ENCODE peak calls at places on chromosomes 1 and 21, in six cellular contexts. One of them, this sample, is unnamed.

GRCh38 chr1:77876884-77877283 is 11.5 kb upstream of the NEXN start:
- ATAC-seq in left lobe of liver: no peak
- ATAC-seq in Right ventricle myocardium superior: no peak
- ATAC-seq in SK-N-SH treated with all-trans-retinoic acid at 6 μM for 48 hours: no peak
- ATAC-seq in gastroesophageal sphincter: no peak
- ATAC-seq in stimulated activated naive CD8-positive, alpha-beta T cell treated with anti-CD3 and anti-CD28 coated beads, Interleukin-15, Interleukin-2, amounts not matched to agents 100 U/mL and 50 U/mL, for 24 hours: no peak
- ATAC-seq in this sample: no peak

GRCh38 chr1:97989094-97989680 is 68.4 kb upstream of the DPYD start:
- ATAC-seq in gastroesophageal sphincter: no peak
- ATAC-seq in stimulated activated naive CD8-positive, alpha-beta T cell treated with anti-CD3 and anti-CD28 coated beads, Interleukin-15, Interleukin-2, amounts not matched to agents 100 U/mL and 50 U/mL, for 24 hours: no peak
- ATAC-seq in left lobe of liver: no peak
- ATAC-seq in Right ventricle myocardium superior: no peak
- ATAC-seq in SK-N-SH treated with all-trans-retinoic acid at 6 μM for 48 hours: peak
- ATAC-seq in this sample: no peak

GRCh38 chr1:246008256-246008901 is 498.7 kb downstream of the SMYD3 start:
- ATAC-seq in stimulated activated naive CD8-positive, alpha-beta T cell treated with anti-CD3 and anti-CD28 coated beads, Interleukin-15, Interleukin-2, amounts not matched to agents 100 U/mL and 50 U/mL, for 24 hours: no peak
- ATAC-seq in gastroesophageal sphincter: no peak
- ATAC-seq in Right ventricle myocardium superior: no peak
- ATAC-seq in SK-N-SH treated with all-trans-retinoic acid at 6 μM for 48 hours: no peak
- ATAC-seq in left lobe of liver: no peak
- ATAC-seq in this sample: no peak

GRCh38 chr1:223628233-223628632 is 37.3 kb downstream of the CAPN8 start:
- ATAC-seq in Right ventricle myocardium superior: peak
- ATAC-seq in gastroesophageal sphincter: peak
- ATAC-seq in stimulated activated naive CD8-positive, alpha-beta T cell treated with anti-CD3 and anti-CD28 coated beads, Interleukin-15, Interleukin-2, amounts not matched to agents 100 U/mL and 50 U/mL, for 24 hours: peak
- ATAC-seq in SK-N-SH treated with all-trans-retinoic acid at 6 μM for 48 hours: peak
- ATAC-seq in left lobe of liver: peak
- ATAC-seq in this sample: peak

GRCh38 chr1:182625716-182626504 is 21.7 kb upstream of the RGS16 start:
- ATAC-seq in stimulated activated naive CD8-positive, alpha-beta T cell treated with anti-CD3 and anti-CD28 coated beads, Interleukin-15, Interleukin-2, amounts not matched to agents 100 U/mL and 50 U/mL, for 24 hours: no peak
- ATAC-seq in SK-N-SH treated with all-trans-retinoic acid at 6 μM for 48 hours: peak
- ATAC-seq in left lobe of liver: no peak
- ATAC-seq in gastroesophageal sphincter: no peak
- ATAC-seq in Right ventricle myocardium superior: no peak
- ATAC-seq in this sample: no peak

GRCh38 chr1:23909412-23909811 is 3.8 kb downstream of the CNR2 start:
- ATAC-seq in Right ventricle myocardium superior: no peak
- ATAC-seq in left lobe of liver: no peak
- ATAC-seq in SK-N-SH treated with all-trans-retinoic acid at 6 μM for 48 hours: no peak
- ATAC-seq in gastroesophageal sphincter: no peak
- ATAC-seq in stimulated activated naive CD8-positive, alpha-beta T cell treated with anti-CD3 and anti-CD28 coated beads, Interleukin-15, Interleukin-2, amounts not matched to agents 100 U/mL and 50 U/mL, for 24 hours: no peak
- ATAC-seq in this sample: no peak

GRCh38 chr1:61370908-61371279 is 288.5 kb downstream of the NFIA start:
- ATAC-seq in left lobe of liver: no peak
- ATAC-seq in gastroesophageal sphincter: no peak
- ATAC-seq in stimulated activated naive CD8-positive, alpha-beta T cell treated with anti-CD3 and anti-CD28 coated beads, Interleukin-15, Interleukin-2, amounts not matched to agents 100 U/mL and 50 U/mL, for 24 hours: no peak
- ATAC-seq in SK-N-SH treated with all-trans-retinoic acid at 6 μM for 48 hours: no peak
- ATAC-seq in Right ventricle myocardium superior: no peak
- ATAC-seq in this sample: no peak

GRCh38 chr1:7084232-7084894 is 299.1 kb downstream of the CAMTA1 start:
- ATAC-seq in stimulated activated naive CD8-positive, alpha-beta T cell treated with anti-CD3 and anti-CD28 coated beads, Interleukin-15, Interleukin-2, amounts not matched to agents 100 U/mL and 50 U/mL, for 24 hours: no peak
- ATAC-seq in left lobe of liver: no peak
- ATAC-seq in Right ventricle myocardium superior: no peak
- ATAC-seq in gastroesophageal sphincter: no peak
- ATAC-seq in SK-N-SH treated with all-trans-retinoic acid at 6 μM for 48 hours: no peak
- ATAC-seq in this sample: no peak

GRCh38 chr21:41709965-41710822 is 56.7 kb downstream of the RIPK4 start:
- ATAC-seq in SK-N-SH treated with all-trans-retinoic acid at 6 μM for 48 hours: no peak
- ATAC-seq in gastroesophageal sphincter: no peak
- ATAC-seq in Right ventricle myocardium superior: no peak
- ATAC-seq in left lobe of liver: no peak
- ATAC-seq in stimulated activated naive CD8-positive, alpha-beta T cell treated with anti-CD3 and anti-CD28 coated beads, Interleukin-15, Interleukin-2, amounts not matched to agents 100 U/mL and 50 U/mL, for 24 hours: no peak
- ATAC-seq in this sample: no peak

GRCh38 chr1:189185077-189185476 is 1292.6 kb downstream of the BRINP3 start:
- ATAC-seq in SK-N-SH treated with all-trans-retinoic acid at 6 μM for 48 hours: no peak
- ATAC-seq in left lobe of liver: no peak
- ATAC-seq in Right ventricle myocardium superior: no peak
- ATAC-seq in stimulated activated naive CD8-positive, alpha-beta T cell treated with anti-CD3 and anti-CD28 coated beads, Interleukin-15, Interleukin-2, amounts not matched to agents 100 U/mL and 50 U/mL, for 24 hours: no peak
- ATAC-seq in gastroesophageal sphincter: no peak
- ATAC-seq in this sample: no peak

GRCh38 chr1:96291468-96291867 is 430.1 kb upstream of the PTBP2 start:
- ATAC-seq in Right ventricle myocardium superior: no peak
- ATAC-seq in SK-N-SH treated with all-trans-retinoic acid at 6 μM for 48 hours: no peak
- ATAC-seq in stimulated activated naive CD8-positive, alpha-beta T cell treated with anti-CD3 and anti-CD28 coated beads, Interleukin-15, Interleukin-2, amounts not matched to agents 100 U/mL and 50 U/mL, for 24 hours: no peak
- ATAC-seq in left lobe of liver: peak
- ATAC-seq in gastroesophageal sphincter: no peak
- ATAC-seq in this sample: no peak

GRCh38 chr1:99544328-99544727 is 101.6 kb upstream of the PALMD start:
- ATAC-seq in left lobe of liver: no peak
- ATAC-seq in gastroesophageal sphincter: no peak
- ATAC-seq in stimulated activated naive CD8-positive, alpha-beta T cell treated with anti-CD3 and anti-CD28 coated beads, Interleukin-15, Interleukin-2, amounts not matched to agents 100 U/mL and 50 U/mL, for 24 hours: no peak
- ATAC-seq in SK-N-SH treated with all-trans-retinoic acid at 6 μM for 48 hours: peak
- ATAC-seq in Right ventricle myocardium superior: no peak
- ATAC-seq in this sample: peak

GRCh38 chr1:43367026-43367903 is 546 bp downstream of the ELOVL1 start:
- ATAC-seq in left lobe of liver: peak
- ATAC-seq in SK-N-SH treated with all-trans-retinoic acid at 6 μM for 48 hours: peak
- ATAC-seq in Right ventricle myocardium superior: peak
- ATAC-seq in gastroesophageal sphincter: no peak
- ATAC-seq in stimulated activated naive CD8-positive, alpha-beta T cell treated with anti-CD3 and anti-CD28 coated beads, Interleukin-15, Interleukin-2, amounts not matched to agents 100 U/mL and 50 U/mL, for 24 hours: peak
- ATAC-seq in this sample: peak

GRCh38 chr1:151009206-151009587 is 948 bp downstream of the PRUNE1 start:
- ATAC-seq in left lobe of liver: no peak
- ATAC-seq in Right ventricle myocardium superior: no peak
- ATAC-seq in SK-N-SH treated with all-trans-retinoic acid at 6 μM for 48 hours: no peak
- ATAC-seq in gastroesophageal sphincter: no peak
- ATAC-seq in stimulated activated naive CD8-positive, alpha-beta T cell treated with anti-CD3 and anti-CD28 coated beads, Interleukin-15, Interleukin-2, amounts not matched to agents 100 U/mL and 50 U/mL, for 24 hours: no peak
- ATAC-seq in this sample: peak

GRCh38 chr1:16018308-16018707 is 465 bp upstream of the HSPB7 start:
- ATAC-seq in stimulated activated naive CD8-positive, alpha-beta T cell treated with anti-CD3 and anti-CD28 coated beads, Interleukin-15, Interleukin-2, amounts not matched to agents 100 U/mL and 50 U/mL, for 24 hours: no peak
- ATAC-seq in gastroesophageal sphincter: peak
- ATAC-seq in SK-N-SH treated with all-trans-retinoic acid at 6 μM for 48 hours: peak
- ATAC-seq in left lobe of liver: no peak
- ATAC-seq in Right ventricle myocardium superior: peak
- ATAC-seq in this sample: no peak

GRCh38 chr1:182723195-182723594 is 38.8 kb upstream of the RGS8 start:
- ATAC-seq in left lobe of liver: no peak
- ATAC-seq in SK-N-SH treated with all-trans-retinoic acid at 6 μM for 48 hours: no peak
- ATAC-seq in stimulated activated naive CD8-positive, alpha-beta T cell treated with anti-CD3 and anti-CD28 coated beads, Interleukin-15, Interleukin-2, amounts not matched to agents 100 U/mL and 50 U/mL, for 24 hours: no peak
- ATAC-seq in gastroesophageal sphincter: no peak
- ATAC-seq in Right ventricle myocardium superior: peak
- ATAC-seq in this sample: no peak

GRCh38 chr21:38591138-38591537 is 92.9 kb upstream of the ERG start:
- ATAC-seq in Right ventricle myocardium superior: no peak
- ATAC-seq in stimulated activated naive CD8-positive, alpha-beta T cell treated with anti-CD3 and anti-CD28 coated beads, Interleukin-15, Interleukin-2, amounts not matched to agents 100 U/mL and 50 U/mL, for 24 hours: no peak
- ATAC-seq in SK-N-SH treated with all-trans-retinoic acid at 6 μM for 48 hours: no peak
- ATAC-seq in gastroesophageal sphincter: peak
- ATAC-seq in left lobe of liver: no peak
- ATAC-seq in this sample: no peak

GRCh38 chr1:8083739-8084484 is 57.8 kb upstream of the ERRFI1 start:
- ATAC-seq in stimulated activated naive CD8-positive, alpha-beta T cell treated with anti-CD3 and anti-CD28 coated beads, Interleukin-15, Interleukin-2, amounts not matched to agents 100 U/mL and 50 U/mL, for 24 hours: no peak
- ATAC-seq in gastroesophageal sphincter: no peak
- ATAC-seq in Right ventricle myocardium superior: peak
- ATAC-seq in SK-N-SH treated with all-trans-retinoic acid at 6 μM for 48 hours: peak
- ATAC-seq in left lobe of liver: peak
- ATAC-seq in this sample: no peak

GRCh38 chr1:232293361-232293760 is 336.6 kb downstream of the SIPA1L2 start:
- ATAC-seq in SK-N-SH treated with all-trans-retinoic acid at 6 μM for 48 hours: no peak
- ATAC-seq in left lobe of liver: no peak
- ATAC-seq in Right ventricle myocardium superior: no peak
- ATAC-seq in stimulated activated naive CD8-positive, alpha-beta T cell treated with anti-CD3 and anti-CD28 coated beads, Interleukin-15, Interleukin-2, amounts not matched to agents 100 U/mL and 50 U/mL, for 24 hours: no peak
- ATAC-seq in gastroesophageal sphincter: no peak
- ATAC-seq in this sample: no peak

GRCh38 chr1:174152424-174152823 is 6.9 kb upstream of the RABGAP1L start:
- ATAC-seq in stimulated activated naive CD8-positive, alpha-beta T cell treated with anti-CD3 and anti-CD28 coated beads, Interleukin-15, Interleukin-2, amounts not matched to agents 100 U/mL and 50 U/mL, for 24 hours: no peak
- ATAC-seq in Right ventricle myocardium superior: no peak
- ATAC-seq in left lobe of liver: no peak
- ATAC-seq in SK-N-SH treated with all-trans-retinoic acid at 6 μM for 48 hours: no peak
- ATAC-seq in gastroesophageal sphincter: no peak
- ATAC-seq in this sample: no peak